ENCODE peak calls at places on chromosome 12, in ten cellular contexts. W is AG09309; Y is lower lobe of right lung; H is NCI-H2029; A is stimulated activated CD4-positive, alpha-beta T cell treated with anti-CD3 and anti-CD28 coated beads, Interleukin-1b, Interleukin-23, amount 100 ng/mL, for 48 hours; P is tibial nerve; X is H54; L is NCI-H1694; O is activated effector memory CD4-positive, alpha-beta T cell treated with Interleukin-2 at 50 U/mL for 16 hours; G is stimulated activated naive CD4-positive, alpha-beta T cell. Q is an unnamed sample.

GRCh38 chr12:12398026-12398859 is 41.4 kb downstream of the BORCS5 start:
- DNase-seq in X (peak), O (no peak), P (peak), G (no peak), H (no peak), W (peak), A (no peak), L (peak), Y (no peak), Q (no peak)

GRCh38 chr12:96465896-96466295 is 23.5 kb upstream of the CFAP54 start:
- DNase-seq in A (no peak), Y (no peak), O (no peak), H (no peak), W (no peak), G (no peak), L (no peak), X (no peak), P (no peak), Q (no peak)

GRCh38 chr12:117564885-117565284 is 203.5 kb upstream of the NOS1 start:
- DNase-seq in X (no peak), L (no peak), G (no peak), O (no peak), A (no peak), Y (no peak), H (no peak), W (no peak), P (no peak), Q (peak)

GRCh38 chr12:66409195-66409871 is 107.0 kb downstream of the HELB start:
- DNase-seq in O (no peak), L (peak), P (no peak), G (peak), A (peak), W (peak), X (no peak), H (no peak), Y (no peak), Q (peak)

GRCh38 chr12:96047621-96048211 is 12.3 kb upstream of the LTA4H start:
- DNase-seq in O (no peak), X (no peak), G (peak), A (no peak), W (peak), Y (peak), H (peak), P (no peak), L (peak), Q (no peak)

GRCh38 chr12:15393037-15393436 is 70.7 kb downstream of the PTPRO start:
- DNase-seq in Y (no peak), H (no peak), O (no peak), A (no peak), G (no peak), L (no peak), W (no peak), P (no peak), X (no peak), Q (no peak)

GRCh38 chr12:122023339-122024131 is 1.9 kb downstream of the BCL7A start:
- DNase-seq in O (no peak), W (peak), H (peak), A (no peak), X (no peak), Y (peak), L (peak), P (no peak), G (peak), Q (peak)

GRCh38 chr12:91529829-91530228 is 347.2 kb upstream of the DCN start:
- DNase-seq in G (no peak), L (no peak), P (no peak), Y (no peak), O (no peak), H (no peak), A (no peak), X (no peak), W (no peak), Q (no peak)

GRCh38 chr12:70920891-70921290 is 353 bp upstream of the PTPRR start:
- DNase-seq in G (no peak), H (no peak), P (no peak), O (no peak), L (no peak), X (no peak), A (no peak), Y (no peak), W (no peak), Q (no peak)

GRCh38 chr12:122867701-122868461 is 28.0 kb downstream of the VPS37B start:
- DNase-seq in H (no peak), L (no peak), A (no peak), O (no peak), Y (peak), W (no peak), G (no peak), P (no peak), X (no peak), Q (peak)

GRCh38 chr12:83996671-83997070 is 915.9 kb downstream of the SLC6A15 start:
- DNase-seq in A (no peak), O (no peak), W (no peak), L (no peak), P (no peak), H (no peak), X (no peak), Y (no peak), G (no peak), Q (no peak)

GRCh38 chr12:44668443-44668842 is 207.7 kb downstream of the NELL2 start:
- DNase-seq in Y (no peak), H (no peak), L (no peak), P (no peak), W (no peak), G (no peak), O (no peak), A (no peak), X (no peak), Q (no peak)

GRCh38 chr12:124916370-124917134 is 2.1 kb upstream of the UBC start:
- DNase-seq in A (peak), Y (no peak), G (no peak), O (no peak), H (no peak), W (peak), X (no peak), L (no peak), P (peak), Q (peak)